ENCODE peak calls at places on chromosome 15, in four cellular contexts. A is transverse colon, D is choroid plexus epithelial cell, K is lung. L is an unnamed sample.

GRCh38 chr15:31360158-31360561 is 33.5 kb downstream of the KLF13 start:
- DNase-seq in K (no peak), A (no peak), D (no peak), L (no peak)

GRCh38 chr15:58298883-58299282 is 132.9 kb upstream of the LIPC start:
- DNase-seq in K (no peak), A (no peak), D (no peak), L (no peak)

GRCh38 chr15:82963356-82964341 is 11.1 kb upstream of the HOMER2 start:
- DNase-seq in K (no peak), D (no peak), A (no peak), L (no peak)

GRCh38 chr15:65870889-65871533 is 1.7 kb downstream of the RAB11A start:
- DNase-seq in K (no peak), A (no peak), D (peak), L (peak)

GRCh38 chr15:56245871-56246814 is 2.5 kb upstream of the RFX7 start:
- DNase-seq in D (peak), K (peak), A (peak), L (peak)

GRCh38 chr15:36688310-36689102 is 109.1 kb downstream of the CDIN1 start:
- DNase-seq in A (no peak), D (peak), K (no peak), L (peak)

GRCh38 chr15:67017318-67017717 is 48.1 kb upstream of the SMAD3 start:
- DNase-seq in A (no peak), D (no peak), K (no peak), L (no peak)

GRCh38 chr15:72248514-72248913 is 17.5 kb upstream of the PKM start:
- DNase-seq in K (no peak), A (no peak), D (no peak), L (no peak)

GRCh38 chr15:90037961-90038633 is 37.0 kb downstream of the ZNF710 start:
- DNase-seq in D (peak), A (no peak), K (no peak), L (peak)

GRCh38 chr15:85750807-85751730 is 43.7 kb downstream of the KLHL25 start:
- DNase-seq in D (peak), K (no peak), A (no peak), L (no peak)

GRCh38 chr15:23561914-23562313 is 3.6 kb upstream of the MKRN3 start:
- DNase-seq in D (no peak), K (no peak), A (no peak), L (no peak)

GRCh38 chr15:80773792-80774352 is 5.3 kb upstream of the CEMIP start:
- DNase-seq in A (no peak), D (peak), K (no peak), L (no peak)

GRCh38 chr15:23869391-23869790 is 182.3 kb upstream of the NDN start:
- DNase-seq in D (no peak), A (peak), K (peak), L (no peak)

GRCh38 chr15:61660579-61660978 is 399.7 kb downstream of the VPS13C start:
- DNase-seq in A (no peak), D (peak), K (no peak), L (peak)

GRCh38 chr15:89196994-89197393 is 24.4 kb downstream of the RLBP1 start:
- DNase-seq in K (no peak), D (no peak), A (peak), L (no peak)

GRCh38 chr15:51681303-51681963 is at the start of gene SCG3:
- DNase-seq in A (peak), K (peak), D (peak), L (peak)

GRCh38 chr15:96177279-96177678 is 153.2 kb upstream of the NR2F2 start:
- DNase-seq in D (peak), A (no peak), K (no peak), L (no peak)

GRCh38 chr15:56464893-56465520 is at the start of gene MNS1:
- DNase-seq in D (peak), K (peak), A (peak), L (peak)

GRCh38 chr15:90610220-90610619 is 80.5 kb downstream of the CRTC3 start:
- DNase-seq in D (peak), A (no peak), K (no peak), L (peak)

GRCh38 chr15:96882361-96882760 is 551.9 kb downstream of the NR2F2 start:
- DNase-seq in A (no peak), K (no peak), D (peak), L (no peak)

GRCh38 chr15:73681856-73682596 is 2.2 kb upstream of the CD276 start:
- DNase-seq in A (no peak), D (no peak), K (no peak), L (peak)

GRCh38 chr15:73683257-73683623 is 943 bp upstream of the CD276 start:
- DNase-seq in K (no peak), D (no peak), A (no peak), L (no peak)

GRCh38 chr15:73682597-73683090 is 1.5 kb upstream of the CD276 start:
- DNase-seq in A (no peak), K (no peak), D (no peak), L (no peak)

GRCh38 chr15:73685561-73685960 is 1.4 kb downstream of the CD276 start:
- DNase-seq in K (no peak), A (no peak), D (peak), L (peak)

DNA sequence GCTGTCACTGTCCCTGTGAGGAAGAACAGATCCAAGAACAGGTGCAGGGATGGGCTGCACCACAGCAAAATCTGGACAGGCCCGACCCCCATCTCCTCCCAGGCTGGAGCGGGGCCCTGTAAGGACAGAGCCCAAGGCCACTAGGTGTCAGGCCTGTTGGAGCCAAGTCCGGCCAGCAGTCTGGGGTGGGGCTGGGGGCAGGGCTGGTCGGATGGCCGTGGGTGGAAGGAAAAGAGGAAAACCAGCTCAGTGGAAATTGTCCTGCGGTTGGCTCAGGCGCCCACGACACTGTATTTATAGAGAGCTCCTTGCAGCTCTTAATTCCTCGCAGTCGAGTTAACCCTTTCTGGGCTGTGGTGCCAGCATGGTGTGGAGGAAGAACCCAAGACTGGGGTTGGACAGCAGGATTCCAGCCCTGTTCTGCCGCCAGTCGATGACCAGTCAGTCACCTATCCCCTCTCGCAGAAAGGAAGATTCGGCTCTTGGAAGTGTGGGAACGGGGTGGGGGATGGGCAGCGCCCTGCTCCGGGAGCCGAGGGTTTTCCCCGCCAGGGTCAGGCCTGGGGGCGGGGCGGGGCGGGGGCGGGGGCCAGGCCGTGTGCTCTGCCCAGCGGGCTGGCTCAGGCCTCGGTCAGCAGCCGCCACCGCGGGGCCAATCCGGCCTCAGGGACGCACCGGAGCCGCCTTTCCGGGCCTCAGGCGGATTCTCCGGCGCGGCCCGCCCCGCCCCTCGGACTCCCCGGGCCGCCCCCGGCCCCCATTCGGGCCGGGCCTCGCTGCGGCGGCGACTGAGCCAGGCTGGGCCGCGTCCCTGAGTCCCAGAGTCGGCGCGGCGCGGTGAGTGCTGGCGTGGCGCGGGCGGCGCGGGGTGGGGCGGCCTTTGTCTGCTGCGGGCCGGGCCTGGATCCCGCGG is at the start of gene CD276:
- DNase-seq in A (peak), K (peak), D (peak), L (peak)
- H3K4me3 ChIP-seq in A (peak), K (peak), D (peak), L (peak)

DNA sequence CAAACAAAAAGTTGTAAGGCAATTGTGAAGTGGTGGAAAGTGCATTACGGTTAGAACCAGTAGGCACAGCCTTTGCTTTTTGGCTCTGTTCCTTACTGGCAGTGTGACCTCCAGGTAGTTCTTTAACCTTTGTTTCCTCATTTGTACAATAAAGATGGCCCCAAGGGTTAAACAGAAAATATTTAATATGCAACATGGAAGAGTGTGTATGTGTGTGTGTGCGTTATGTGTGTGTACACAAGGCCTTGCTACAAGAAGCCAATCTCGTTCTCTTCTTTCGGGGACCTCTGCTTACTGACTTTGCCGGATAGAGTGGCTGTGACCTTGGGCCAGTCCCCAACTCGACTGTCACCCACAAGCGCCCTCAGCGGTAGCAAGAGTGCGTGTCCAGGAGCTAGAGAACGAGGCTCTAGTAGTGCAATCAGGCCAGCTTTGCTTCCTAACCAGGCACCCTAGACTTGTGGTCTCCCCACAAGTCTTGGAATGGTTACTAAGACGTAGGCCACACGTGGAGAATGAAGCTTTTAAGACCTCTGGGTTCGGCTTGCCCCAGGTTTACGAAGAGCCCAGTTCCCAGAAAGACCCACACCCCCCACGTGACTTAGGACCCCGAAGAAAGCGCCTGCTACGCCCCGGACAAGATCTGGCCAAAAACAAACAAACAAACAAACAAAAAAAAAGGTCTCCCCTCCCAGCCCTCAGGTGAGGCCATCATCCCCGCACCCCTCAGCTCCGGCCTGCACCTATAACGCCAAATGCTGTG is 593 bp downstream of the CIAO2A start:
- DNase-seq in K (peak), D (peak), A (peak), L (peak)
- TF ChIP-seq CTCF in K (no peak), D (no peak), A (no peak), L (no peak)

GRCh38 chr15:68553994-68554715 is 24.6 kb upstream of the CORO2B start:
- DNase-seq in A (peak), K (peak), D (peak), L (peak)
- H3K4me3 ChIP-seq in A (no peak), K (no peak), D (no peak), L (no peak)

GRCh38 chr15:64093627-64094417 is at the start of gene CIAO2A:
- DNase-seq in D (peak), A (peak), K (peak), L (peak)

GRCh38 chr15:64095431-64095794 is 369 bp upstream of the SNX1 start:
- DNase-seq in K (no peak), D (no peak), A (no peak), L (no peak)

GRCh38 chr15:64099379-64099778 is 3.6 kb downstream of the SNX1 start:
- DNase-seq in K (no peak), D (no peak), A (no peak), L (peak)

GRCh38 chr15:64095795-64096485 is at the start of gene SNX1:
- DNase-seq in K (peak), A (peak), D (peak), L (peak)

GRCh38 chr15:64096486-64097431 is 977 bp downstream of the SNX1 start:
- DNase-seq in K (no peak), D (peak), A (no peak), L (peak)
- TF ChIP-seq CTCF in K (no peak), D (peak), A (peak), L (peak)

DNA sequence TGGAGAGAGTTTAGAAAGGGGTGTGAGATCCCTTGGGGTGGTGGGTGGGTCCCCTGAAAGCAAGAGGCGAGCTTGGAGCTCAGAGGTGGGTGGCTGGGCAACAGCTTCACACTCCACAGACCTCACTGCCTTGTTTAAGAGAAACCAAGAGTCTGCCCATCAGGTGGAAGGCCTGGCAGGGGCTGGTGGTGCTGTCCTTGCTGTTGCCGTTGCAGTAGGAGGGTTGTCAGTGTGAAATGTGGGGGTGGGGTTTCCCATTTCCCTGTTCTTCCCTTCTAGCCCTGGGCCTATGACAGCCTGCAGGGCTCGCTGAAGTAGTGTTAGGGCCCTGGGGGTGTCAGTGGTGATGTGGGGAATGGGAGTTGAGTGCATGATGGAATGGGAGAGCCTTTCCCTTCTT is 4.1 kb downstream of the PLEKHO2 start:
- DNase-seq in A (no peak), K (no peak), D (no peak), L (no peak)
- H3K4me3 ChIP-seq in A (no peak), K (peak), D (no peak), L (peak)

DNA sequence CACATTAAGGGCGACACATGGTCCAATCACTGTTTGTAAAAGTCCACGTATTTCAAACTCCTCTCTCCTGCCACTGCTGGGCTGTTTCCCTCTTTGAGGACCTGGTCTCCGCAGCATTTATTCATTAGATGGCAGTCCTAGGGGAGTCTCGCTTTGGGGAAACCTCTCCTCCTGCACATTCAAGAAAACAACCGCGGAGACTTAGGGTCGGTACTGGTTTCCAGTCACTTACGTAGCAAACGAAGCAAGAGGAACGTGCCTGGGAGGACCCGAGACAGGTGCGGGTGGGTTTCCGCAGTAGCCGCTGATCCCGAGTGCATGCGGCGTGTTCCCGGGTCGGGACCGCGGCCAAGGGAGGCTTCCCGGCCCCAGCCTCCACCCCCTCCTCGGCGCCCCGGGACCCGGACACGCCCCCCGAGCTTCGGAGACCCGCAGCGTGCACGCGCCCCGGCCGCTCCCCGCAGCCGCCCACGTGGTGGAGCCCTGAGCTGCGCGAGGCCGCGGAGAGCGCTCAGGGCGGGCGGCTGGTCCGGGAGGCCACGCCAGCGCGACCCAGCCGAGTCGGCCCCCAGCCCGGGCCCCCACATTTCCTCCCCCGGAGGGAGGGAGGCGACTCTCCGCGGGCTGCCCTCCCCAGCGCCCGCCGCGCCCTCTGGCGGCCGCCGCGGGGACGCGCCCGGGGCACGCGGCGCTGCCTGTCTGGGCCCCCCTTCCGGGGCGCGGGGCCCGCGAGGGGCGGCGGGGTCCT is 1.1 kb upstream of the IGF1R start:
- DNase-seq in D (peak), A (peak), K (peak), L (peak)
- TF ChIP-seq CTCF in D (no peak), A (no peak), K (no peak), L (no peak)

DNA sequence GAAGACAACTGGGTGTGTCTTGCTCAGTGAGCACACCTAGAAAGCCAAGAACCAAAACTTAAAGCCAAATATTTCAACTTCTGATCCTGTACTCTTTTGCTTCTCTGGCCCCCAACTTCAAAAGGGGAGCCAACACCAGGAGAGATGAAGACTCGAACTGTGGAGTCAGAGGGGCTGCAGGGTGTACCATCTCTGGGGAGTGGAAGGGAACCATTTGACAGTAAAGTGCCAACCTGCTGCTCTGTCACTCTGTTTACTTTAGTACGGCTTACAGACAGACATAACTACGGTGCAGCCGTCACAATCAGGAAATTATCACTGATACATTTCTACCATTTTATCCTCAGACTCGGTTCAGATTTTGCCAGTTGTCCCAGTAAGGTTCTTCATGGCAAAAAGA is 1.6 kb downstream of the FBXO22 start:
- DNase-seq in K (no peak), A (no peak), D (no peak), L (no peak)
- H3K4me3 ChIP-seq in K (no peak), A (no peak), D (no peak), L (no peak)